ENCODE peak calls at places on chromosomes 1 and 21, in four cellular contexts. J, L, D and V are unnamed samples.

GRCh38 chr1:198443374-198444233 is 96.9 kb downstream of the ATP6V1G3 start:
- DNase-seq in J (peak; percentile 98), L (no peak), D (peak; percentile 86), V (peak; percentile 90)

GRCh38 chr1:237864338-237865244 is 26.1 kb downstream of the ZP4 start:
- DNase-seq in J (no peak), L (peak; percentile 79), D (peak; percentile 40), V (peak; percentile 34)

GRCh38 chr1:172135076-172135672 is 285.3 kb upstream of the C1orf105 start:
- DNase-seq in J (no peak), L (no peak), D (no peak), V (peak; percentile 40)

GRCh38 chr1:219308367-219308766 is 134.7 kb downstream of the LYPLAL1 start:
- DNase-seq in J (no peak), L (no peak), D (no peak), V (no peak)

GRCh38 chr1:178518894-178519293 is 6.0 kb downstream of the TEX35 start:
- DNase-seq in J (no peak), L (no peak), D (no peak), V (no peak)

GRCh38 chr1:178133291-178133989 is 39.5 kb downstream of the RASAL2 start:
- DNase-seq in J (no peak), L (no peak), D (no peak), V (no peak)

GRCh38 chr1:150281758-150282557 is at the start of gene CIART:
- DNase-seq in J (peak; percentile 100), L (peak; percentile 85), D (peak; percentile 99), V (peak; percentile 98)

GRCh38 chr1:1000357-1001056 is 610 bp upstream of the HES4 start:
- DNase-seq in J (peak; percentile 89), L (peak; percentile 48), D (peak; percentile 91), V (peak; percentile 92)

GRCh38 chr1:234111458-234112142 is 207.1 kb downstream of the SLC35F3 start:
- DNase-seq in J (peak; percentile 15), L (peak; percentile 49), D (peak; percentile 17), V (peak; percentile 5)

GRCh38 chr1:24322636-24323177 is 3.5 kb downstream of the GRHL3 start:
- DNase-seq in J (no peak), L (no peak), D (peak; percentile 47), V (peak; percentile 9)

GRCh38 chr21:36834192-36834591 is 132.3 kb downstream of the HLCS start:
- DNase-seq in J (no peak), L (no peak), D (no peak), V (no peak)

GRCh38 chr1:116909511-116910378 is at the start of gene PTGFRN:
- DNase-seq in J (peak; percentile 6), L (peak; percentile 61), D (peak; percentile 88), V (peak; percentile 83)

GRCh38 chr1:156399355-156400125 is 30.5 kb downstream of the RHBG start:
- DNase-seq in J (no peak), L (no peak), D (no peak), V (no peak)

GRCh38 chr1:12617511-12617900 is 504 bp downstream of the DHRS3 start:
- DNase-seq in J (no peak), L (no peak), D (no peak), V (no peak)

GRCh38 chr1:222455188-222455879 is 92.6 kb downstream of the HHIPL2 start:
- DNase-seq in J (peak; percentile 93), L (peak; percentile 83), D (peak; percentile 88), V (peak; percentile 95)
- H3K4me3 ChIP-seq in J (no peak overlapping the region), L (peak overlapping the region; percentile 47), D (no peak overlapping the region), V (peak overlapping the region; percentile 73)

GRCh38 chr21:33211305-33211704 is 18.4 kb upstream of the IFNAR2 start:
- DNase-seq in J (no peak), L (no peak), D (no peak), V (no peak)
- H3K4me1 ChIP-seq in J (peaks cover 10% of the 10 kb centered on the region), L (no peaks in the 10 kb centered on the region), D (peaks cover 4% of the 10 kb centered on the region), V (peaks cover 29% of the 10 kb centered on the region)

DNA sequence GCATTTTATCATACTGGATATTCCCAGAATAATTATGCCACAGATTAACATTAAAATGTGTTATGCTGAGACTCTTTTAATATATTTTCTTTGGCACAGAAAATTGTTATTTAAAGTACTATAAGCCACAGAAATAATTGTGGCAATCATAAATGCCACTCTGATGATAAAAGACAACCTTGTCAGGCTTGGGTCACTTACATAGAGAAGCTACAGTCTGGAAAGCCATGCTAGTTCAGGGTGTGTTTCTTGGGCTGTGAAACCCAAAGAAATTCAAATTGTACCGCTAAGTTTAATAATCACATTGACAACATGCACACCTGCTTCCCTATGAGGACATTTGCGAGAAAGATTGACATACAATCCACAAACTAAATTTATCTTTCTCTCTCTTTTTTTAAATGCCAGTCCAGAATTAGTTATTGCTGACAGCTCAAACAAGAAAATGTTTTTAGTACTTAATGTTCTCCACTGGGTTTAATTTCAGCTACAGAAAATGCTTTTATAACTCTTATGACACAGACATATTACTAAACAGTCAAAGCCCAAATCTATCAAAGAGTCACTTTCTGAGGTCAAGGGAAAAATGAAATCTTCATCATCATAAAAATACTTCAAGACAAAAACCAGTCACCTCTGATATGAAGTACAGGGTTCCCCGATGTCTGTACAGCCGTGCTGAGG is 38.7 kb downstream of the TTC13 start:
- DNase-seq in J (no peak), L (no peak), D (no peak), V (no peak)
- H3K4me3 ChIP-seq in J (no peak overlapping the region), L (no peak overlapping the region), D (no peak overlapping the region), V (peak overlapping the region; percentile 45)

GRCh38 chr1:229480500-229480899 is 27.6 kb downstream of the NUP133 start:
- DNase-seq in J (no peak), L (peak; percentile 27), D (no peak), V (no peak)
- H3K4me1 ChIP-seq in J (no peaks in the 10 kb centered on the region), L (no peaks in the 10 kb centered on the region), D (peaks cover 18% of the 10 kb centered on the region), V (no peaks in the 10 kb centered on the region)

DNA sequence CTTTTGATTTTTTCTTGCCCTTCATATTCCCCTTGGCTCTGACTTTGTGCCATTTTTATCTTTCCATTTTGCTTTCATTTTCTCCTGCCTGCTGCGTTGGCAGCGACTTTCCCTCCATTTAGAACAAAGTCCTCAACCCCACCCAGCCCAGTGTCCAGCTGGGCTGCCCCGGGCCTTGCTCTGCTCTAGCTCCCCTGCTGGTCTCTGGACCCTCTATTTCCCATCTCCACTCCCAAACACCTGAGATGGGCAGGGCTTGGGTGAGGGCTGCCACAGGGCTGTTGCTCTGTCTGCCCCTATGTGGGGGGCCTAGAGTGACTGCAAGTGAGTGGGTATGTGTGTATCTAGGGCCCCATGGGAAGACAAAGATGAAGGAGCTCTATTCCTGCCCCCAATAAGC is 7.3 kb upstream of the ADAM15 start:
- DNase-seq in J (no peak), L (no peak), D (no peak), V (no peak)
- H3K4me3 ChIP-seq in J (no peak overlapping the region), L (no peak overlapping the region), D (no peak overlapping the region), V (no peak overlapping the region)

GRCh38 chr1:61110587-61110986 is 28.2 kb downstream of the NFIA start:
- DNase-seq in J (no peak), L (no peak), D (peak; percentile 55), V (no peak)
- H3K4me1 ChIP-seq in J (no peaks in the 10 kb centered on the region), L (no peaks in the 10 kb centered on the region), D (peaks cover under 1% of the 10 kb centered on the region), V (peaks cover 18% of the 10 kb centered on the region)

GRCh38 chr1:221444346-221444745 is 297.5 kb downstream of the DUSP10 start:
- DNase-seq in J (no peak), L (no peak), D (peak; percentile 68), V (no peak)

GRCh38 chr1:221454096-221454495 is 287.8 kb downstream of the DUSP10 start:
- DNase-seq in J (no peak), L (no peak), D (no peak), V (peak; percentile 36)

GRCh38 chr1:221449194-221449593 is 292.7 kb downstream of the DUSP10 start:
- DNase-seq in J (no peak), L (no peak), D (no peak), V (no peak)

GRCh38 chr1:221451741-221452140 is 290.1 kb downstream of the DUSP10 start:
- DNase-seq in J (no peak), L (no peak), D (no peak), V (no peak)

DNA sequence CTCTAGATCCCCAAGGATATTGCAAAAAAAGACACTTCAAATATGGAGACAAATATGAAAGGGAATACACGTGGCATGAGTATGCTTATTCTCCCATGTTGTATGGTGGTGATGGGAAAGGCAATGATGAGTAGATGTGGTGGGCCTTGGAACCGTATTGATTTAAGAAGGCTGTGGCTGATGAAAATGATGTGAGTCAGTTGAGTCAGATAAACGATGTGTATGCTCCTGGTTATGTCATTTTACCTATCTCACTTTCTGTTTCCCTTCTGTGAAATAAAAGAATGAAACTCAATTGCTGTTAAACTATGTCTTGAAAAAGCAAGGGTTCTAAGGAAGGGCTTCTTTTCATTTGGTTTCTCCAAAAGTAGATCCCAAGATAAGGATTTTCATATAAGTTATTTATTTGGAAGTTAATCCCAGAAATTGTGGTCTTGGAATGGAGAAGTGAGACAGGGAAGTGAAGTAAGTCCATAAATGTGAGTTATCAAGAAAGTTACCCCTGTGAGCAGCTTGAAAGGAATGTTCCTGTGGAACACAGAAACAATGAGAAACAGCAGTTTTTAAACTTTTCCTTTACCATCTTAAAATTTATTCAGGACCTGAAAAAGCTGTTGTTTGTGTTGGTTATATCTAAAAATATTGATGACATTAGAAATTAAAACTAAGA is 292.0 kb downstream of the DUSP10 start:
- DNase-seq in J (peak; percentile 80), L (no peak), D (peak; percentile 33), V (peak; percentile 56)
- H3K4me3 ChIP-seq in J (no peak overlapping the region), L (no peak overlapping the region), D (no peak overlapping the region), V (no peak overlapping the region)

GRCh38 chr1:206674236-206674635 is 10.5 kb upstream of the MAPKAPK2 start:
- DNase-seq in J (no peak), L (no peak), D (no peak), V (no peak)

GRCh38 chr1:206676499-206676898 is 8.2 kb upstream of the MAPKAPK2 start:
- DNase-seq in J (no peak), L (no peak), D (no peak), V (no peak)

GRCh38 chr1:206672011-206672688 is 12.6 kb upstream of the MAPKAPK2 start:
- DNase-seq in J (no peak), L (no peak), D (no peak), V (no peak)

GRCh38 chr1:206672844-206673758 is 11.6 kb upstream of the MAPKAPK2 start:
- DNase-seq in J (peak; percentile 66), L (no peak), D (peak; percentile 41), V (no peak)

DNA sequence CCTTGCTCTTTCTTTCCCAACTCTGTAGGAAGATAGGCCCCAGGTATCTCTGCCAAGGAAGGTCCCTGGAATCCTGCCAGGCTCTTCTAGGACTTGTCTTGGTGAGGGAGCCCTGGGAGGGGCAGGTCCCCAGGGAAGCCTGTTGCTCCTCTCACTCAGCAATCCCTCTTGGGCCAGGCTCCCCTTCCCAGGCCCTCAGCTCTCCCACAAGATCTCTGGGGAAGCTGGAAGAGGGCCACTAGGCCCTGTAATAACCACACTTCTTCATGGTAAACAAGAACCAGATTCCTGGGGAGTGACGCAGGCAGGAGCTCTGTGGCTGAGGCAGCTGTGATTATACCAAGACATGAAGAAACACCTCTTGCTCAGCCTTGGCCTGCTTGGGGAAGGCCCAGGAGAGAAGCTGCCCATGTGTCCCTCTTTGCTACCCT is 9.9 kb upstream of the MAPKAPK2 start:
- DNase-seq in J (peak; percentile 100), L (no peak), D (peak; percentile 99), V (peak; percentile 97)
- H3K4me1 ChIP-seq in J (peaks cover 21% of the 10 kb centered on the region), L (peaks cover 3% of the 10 kb centered on the region), D (peaks cover 39% of the 10 kb centered on the region), V (peaks cover 17% of the 10 kb centered on the region)

DNA sequence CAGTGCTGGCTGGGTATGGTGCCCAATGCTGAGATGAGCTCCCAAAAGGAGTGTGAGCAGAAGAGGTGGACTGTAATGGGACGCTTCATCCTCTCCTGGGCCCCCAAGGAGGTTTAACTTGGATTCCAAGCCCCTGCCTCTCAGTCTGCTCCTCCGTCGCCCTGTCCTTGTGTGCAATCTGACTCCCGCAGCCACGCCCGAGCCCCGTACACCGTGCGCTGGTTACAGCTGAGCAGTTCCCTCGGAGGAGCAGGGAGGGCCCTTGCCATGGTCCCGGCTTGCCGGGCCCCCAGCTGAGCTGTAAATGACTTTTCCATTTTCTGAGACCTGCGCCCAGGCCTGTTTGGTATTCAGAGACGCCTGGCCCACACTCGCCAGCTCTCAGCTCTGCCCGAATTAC is 53.7 kb downstream of the PAX7 start:
- DNase-seq in J (no peak), L (no peak), D (no peak), V (no peak)
- H3K4me3 ChIP-seq in J (no peak overlapping the region), L (no peak overlapping the region), D (no peak overlapping the region), V (no peak overlapping the region)